ENCODE peak calls at places on chromosomes 2 and 18, in five cellular contexts. One of them, this sample, is unnamed.

GRCh38 chr18:22342625-22343024 is 75.1 kb downstream of the CTAGE1 start:
- DNase-seq in endodermal cell: no peak
- DNase-seq in fibroblast of lung: peak; percentile 97
- DNase-seq in A549: no peak
- DNase-seq in esophagus squamous epithelium: no peak
- DNase-seq in this sample: no peak

GRCh38 chr2:60948926-60949579 is 67.7 kb downstream of the REL start:
- DNase-seq in esophagus squamous epithelium: no peak
- DNase-seq in endodermal cell: no peak
- DNase-seq in fibroblast of lung: peak; percentile 76
- DNase-seq in A549: no peak
- DNase-seq in this sample: no peak

GRCh38 chr2:215787565-215788178 is 225.7 kb downstream of the MREG start:
- DNase-seq in A549: no peak
- DNase-seq in fibroblast of lung: no peak
- DNase-seq in esophagus squamous epithelium: no peak
- DNase-seq in endodermal cell: no peak
- DNase-seq in this sample: no peak

GRCh38 chr2:204116154-204116792 is 179.7 kb downstream of the ICOS start:
- DNase-seq in fibroblast of lung: no peak
- DNase-seq in A549: no peak
- DNase-seq in esophagus squamous epithelium: no peak
- DNase-seq in endodermal cell: no peak
- DNase-seq in this sample: no peak

GRCh38 chr2:133296396-133296795 is 271.9 kb downstream of the NCKAP5 start:
- DNase-seq in esophagus squamous epithelium: no peak
- DNase-seq in endodermal cell: no peak
- DNase-seq in A549: no peak
- DNase-seq in fibroblast of lung: no peak
- DNase-seq in this sample: no peak

GRCh38 chr2:56185101-56185581 is 1.4 kb downstream of the CCDC85A start:
- DNase-seq in A549: peak; percentile 33
- DNase-seq in esophagus squamous epithelium: no peak
- DNase-seq in fibroblast of lung: no peak
- DNase-seq in endodermal cell: peak; percentile 65
- DNase-seq in this sample: no peak

GRCh38 chr2:65393743-65394422 is 38.5 kb downstream of the SPRED2 start:
- DNase-seq in esophagus squamous epithelium: no peak
- DNase-seq in A549: no peak
- DNase-seq in endodermal cell: no peak
- DNase-seq in fibroblast of lung: no peak
- DNase-seq in this sample: no peak

GRCh38 chr2:52658598-52658997 is 1109.0 kb upstream of the CHAC2 start:
- DNase-seq in endodermal cell: no peak
- DNase-seq in fibroblast of lung: peak; percentile 100
- DNase-seq in A549: no peak
- DNase-seq in esophagus squamous epithelium: no peak
- DNase-seq in this sample: peak; percentile 6

GRCh38 chr18:79940126-79940813 is 11.2 kb downstream of the SLC66A2 start:
- DNase-seq in fibroblast of lung: no peak
- DNase-seq in A549: no peak
- DNase-seq in esophagus squamous epithelium: no peak
- DNase-seq in endodermal cell: peak; percentile 20
- DNase-seq in this sample: no peak

GRCh38 chr2:52144588-52144987 is 1112.7 kb upstream of the NRXN1 start:
- DNase-seq in endodermal cell: no peak
- DNase-seq in A549: no peak
- DNase-seq in esophagus squamous epithelium: no peak
- DNase-seq in fibroblast of lung: no peak
- DNase-seq in this sample: no peak

DNA sequence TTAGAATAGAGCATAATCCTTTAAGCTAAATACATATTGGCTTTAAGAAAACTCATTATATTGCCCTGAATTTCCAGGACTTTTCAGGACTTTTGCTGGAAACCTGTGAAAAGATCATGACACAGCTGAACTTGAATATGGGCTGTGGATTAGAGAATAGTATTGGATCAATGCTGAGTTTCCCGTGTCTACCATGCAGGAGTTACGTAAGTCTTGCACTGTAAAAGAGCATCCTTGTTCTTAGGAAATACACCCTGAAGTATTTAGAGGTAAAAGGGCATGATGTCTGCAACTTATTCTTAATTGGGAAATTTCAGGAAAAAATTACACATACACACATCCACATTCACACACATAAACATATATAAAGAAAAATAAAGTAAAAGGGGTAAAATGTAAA is 82.1 kb downstream of the ZFP36L2 start:
- DNase-seq in A549: no peak
- DNase-seq in esophagus squamous epithelium: no peak
- DNase-seq in fibroblast of lung: no peak
- DNase-seq in endodermal cell: no peak
- DNase-seq in this sample: no peak
- H3K4me1 ChIP-seq in A549: peaks cover 7% of the 10 kb centered on the region
- H3K4me1 ChIP-seq in esophagus squamous epithelium: peaks cover 19% of the 10 kb centered on the region
- H3K4me1 ChIP-seq in fibroblast of lung: peaks cover 12% of the 10 kb centered on the region
- H3K4me1 ChIP-seq in endodermal cell: no peaks in the 10 kb centered on the region
- H3K4me1 ChIP-seq in this sample: no peaks in the 10 kb centered on the region

DNA sequence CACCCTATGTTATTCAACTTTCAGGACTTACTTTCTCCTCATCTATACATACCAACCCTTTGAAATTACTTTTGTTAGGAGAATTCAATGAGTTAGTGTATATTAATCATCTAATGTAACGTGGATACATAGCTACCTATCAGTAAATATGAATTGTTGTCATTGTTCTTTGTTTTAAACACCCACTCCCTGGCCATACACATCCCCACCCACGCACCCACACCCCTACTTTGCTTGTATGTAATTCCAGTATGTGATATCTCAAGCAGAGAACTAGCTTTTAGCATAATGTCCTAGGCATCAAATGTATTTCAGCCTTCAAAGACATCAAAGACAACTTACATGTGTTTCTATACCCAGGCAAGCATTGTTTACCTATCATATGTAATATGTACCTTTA is 129.2 kb downstream of the MAP4K4 start:
- DNase-seq in endodermal cell: no peak
- DNase-seq in A549: no peak
- DNase-seq in fibroblast of lung: no peak
- DNase-seq in esophagus squamous epithelium: no peak
- DNase-seq in this sample: no peak
- H3K4me1 ChIP-seq in endodermal cell: no peaks in the 10 kb centered on the region
- H3K4me1 ChIP-seq in A549: peaks cover 62% of the 10 kb centered on the region
- H3K4me1 ChIP-seq in fibroblast of lung: peaks cover 36% of the 10 kb centered on the region
- H3K4me1 ChIP-seq in esophagus squamous epithelium: peaks cover 25% of the 10 kb centered on the region
- H3K4me1 ChIP-seq in this sample: peaks cover 14% of the 10 kb centered on the region

DNA sequence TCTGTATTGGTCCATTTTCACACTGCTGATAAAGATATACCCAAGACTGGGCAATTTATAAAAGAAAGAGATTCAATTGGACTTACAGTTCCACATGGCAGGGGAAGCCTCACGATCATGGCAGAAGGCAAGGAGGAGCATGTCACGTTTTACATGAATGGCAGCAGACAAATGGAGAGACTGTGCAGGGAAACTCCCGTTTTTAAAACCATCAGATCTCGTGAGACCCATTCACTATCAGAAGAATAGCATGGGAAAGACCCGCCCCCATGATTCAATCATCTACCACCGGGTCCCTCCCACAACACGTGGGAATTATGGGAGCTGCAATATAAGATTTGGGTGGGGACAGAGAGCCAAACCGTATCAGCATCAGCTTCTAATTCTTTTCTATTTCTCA is 217.0 kb downstream of the ANAPC1 start:
- DNase-seq in endodermal cell: no peak
- DNase-seq in A549: no peak
- DNase-seq in esophagus squamous epithelium: no peak
- DNase-seq in fibroblast of lung: no peak
- DNase-seq in this sample: no peak
- H3K4me1 ChIP-seq in endodermal cell: peaks cover 11% of the 10 kb centered on the region
- H3K4me1 ChIP-seq in A549: peaks cover 10% of the 10 kb centered on the region
- H3K4me1 ChIP-seq in esophagus squamous epithelium: peaks cover 14% of the 10 kb centered on the region
- H3K4me1 ChIP-seq in fibroblast of lung: peaks cover 15% of the 10 kb centered on the region
- H3K4me1 ChIP-seq in this sample: no peaks in the 10 kb centered on the region

DNA sequence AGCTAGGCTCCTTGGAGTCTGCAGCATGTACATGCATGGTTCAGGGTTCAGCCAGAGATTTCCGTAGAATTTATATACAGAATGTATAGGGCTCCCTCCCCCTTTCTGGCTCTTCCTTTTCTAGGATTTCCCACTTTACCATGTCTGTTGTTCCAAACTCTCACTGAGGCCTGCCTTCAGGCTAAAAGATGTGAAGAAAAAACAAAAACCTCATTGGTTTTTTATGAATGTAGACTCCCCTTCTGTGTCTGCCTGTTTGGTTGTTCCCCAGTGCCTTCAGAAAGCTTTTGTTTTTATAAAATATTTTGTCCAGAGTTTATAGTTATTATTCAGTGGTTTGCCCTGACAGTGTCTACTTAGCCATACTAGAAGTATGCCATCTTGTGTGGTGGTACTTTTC is 3.6 kb downstream of the NDUFV2 start:
- DNase-seq in fibroblast of lung: no peak
- DNase-seq in endodermal cell: no peak
- DNase-seq in esophagus squamous epithelium: no peak
- DNase-seq in A549: no peak
- DNase-seq in this sample: no peak
- H3K4me1 ChIP-seq in fibroblast of lung: peaks cover 13% of the 10 kb centered on the region
- H3K4me1 ChIP-seq in endodermal cell: no peaks in the 10 kb centered on the region
- H3K4me1 ChIP-seq in esophagus squamous epithelium: peaks cover 66% of the 10 kb centered on the region
- H3K4me1 ChIP-seq in A549: peaks cover 52% of the 10 kb centered on the region
- H3K4me1 ChIP-seq in this sample: no peaks in the 10 kb centered on the region

GRCh38 chr18:57435851-57436192 is 648 bp downstream of the ONECUT2 start:
- DNase-seq in esophagus squamous epithelium: no peak
- DNase-seq in fibroblast of lung: no peak
- DNase-seq in A549: no peak
- DNase-seq in endodermal cell: no peak
- DNase-seq in this sample: no peak
- H3K4me1 ChIP-seq in esophagus squamous epithelium: peaks cover 25% of the 10 kb centered on the region
- H3K4me1 ChIP-seq in fibroblast of lung: peaks cover 5% of the 10 kb centered on the region
- H3K4me1 ChIP-seq in A549: peaks cover 8% of the 10 kb centered on the region
- H3K4me1 ChIP-seq in endodermal cell: peaks cover 4% of the 10 kb centered on the region
- H3K4me1 ChIP-seq in this sample: no peaks in the 10 kb centered on the region

GRCh38 chr2:151671198-151671597 is 63.1 kb downstream of the NEB start:
- DNase-seq in fibroblast of lung: no peak
- DNase-seq in endodermal cell: no peak
- DNase-seq in esophagus squamous epithelium: no peak
- DNase-seq in A549: no peak
- DNase-seq in this sample: no peak
- H3K4me1 ChIP-seq in fibroblast of lung: no peaks in the 10 kb centered on the region
- H3K4me1 ChIP-seq in endodermal cell: peaks cover 5% of the 10 kb centered on the region
- H3K4me1 ChIP-seq in esophagus squamous epithelium: no peaks in the 10 kb centered on the region
- H3K4me1 ChIP-seq in A549: no peaks in the 10 kb centered on the region
- H3K4me1 ChIP-seq in this sample: no peaks in the 10 kb centered on the region

DNA sequence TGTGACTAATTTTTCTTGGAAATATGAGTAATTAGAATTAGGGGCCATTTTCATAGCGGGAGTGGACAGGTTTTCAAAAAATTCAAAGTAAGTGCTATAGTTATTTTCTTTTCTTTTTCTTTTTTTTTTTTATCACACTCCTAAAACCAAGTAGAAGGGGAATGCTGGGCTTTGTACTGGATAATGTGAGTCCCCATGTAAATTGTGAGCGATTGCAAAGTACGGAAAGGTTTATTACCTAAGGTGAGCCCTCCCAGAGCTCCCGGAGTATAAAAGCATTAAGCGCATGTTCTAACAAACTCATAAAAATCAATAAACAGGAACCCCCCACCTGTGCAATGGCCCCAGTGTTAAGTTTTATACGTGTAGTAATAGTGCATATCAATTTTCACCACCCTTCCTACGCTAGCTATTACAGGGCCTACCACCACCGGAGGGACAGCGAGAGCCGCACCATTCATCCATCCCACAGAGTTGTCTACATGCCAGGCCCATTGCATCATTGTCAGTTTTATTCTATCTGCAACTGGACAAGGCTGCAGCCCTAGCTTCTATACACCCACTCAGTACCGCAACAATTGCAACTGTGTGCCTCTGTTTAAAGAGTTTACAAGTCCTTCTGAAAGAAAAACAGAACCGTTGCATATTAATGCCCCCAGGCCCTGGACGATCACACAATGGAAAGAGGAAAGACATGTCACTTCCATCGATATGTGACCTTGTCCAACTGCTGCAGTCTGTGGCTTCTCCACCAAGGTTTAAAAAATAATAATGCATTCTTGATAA is 58.7 kb downstream of the ZEB2 start:
- DNase-seq in A549: no peak
- DNase-seq in fibroblast of lung: peak; percentile 95
- DNase-seq in esophagus squamous epithelium: no peak
- DNase-seq in endodermal cell: no peak
- DNase-seq in this sample: no peak
- H3K4me1 ChIP-seq in A549: peaks cover 12% of the 10 kb centered on the region
- H3K4me1 ChIP-seq in fibroblast of lung: peaks cover 22% of the 10 kb centered on the region
- H3K4me1 ChIP-seq in esophagus squamous epithelium: peaks cover 21% of the 10 kb centered on the region
- H3K4me1 ChIP-seq in endodermal cell: no peaks in the 10 kb centered on the region
- H3K4me1 ChIP-seq in this sample: peaks cover 11% of the 10 kb centered on the region

GRCh38 chr2:130391872-130392670 is 36.2 kb downstream of the PTPN18 start:
- DNase-seq in endodermal cell: peak; percentile 48
- DNase-seq in A549: no peak
- DNase-seq in esophagus squamous epithelium: no peak
- DNase-seq in fibroblast of lung: peak; percentile 25
- DNase-seq in this sample: peak; percentile 58
- H3K4me1 ChIP-seq in endodermal cell: no peaks in the 10 kb centered on the region
- H3K4me1 ChIP-seq in A549: peaks cover 16% of the 10 kb centered on the region
- H3K4me1 ChIP-seq in esophagus squamous epithelium: peaks cover 11% of the 10 kb centered on the region
- H3K4me1 ChIP-seq in fibroblast of lung: peaks cover 6% of the 10 kb centered on the region
- H3K4me1 ChIP-seq in this sample: no peaks in the 10 kb centered on the region

DNA sequence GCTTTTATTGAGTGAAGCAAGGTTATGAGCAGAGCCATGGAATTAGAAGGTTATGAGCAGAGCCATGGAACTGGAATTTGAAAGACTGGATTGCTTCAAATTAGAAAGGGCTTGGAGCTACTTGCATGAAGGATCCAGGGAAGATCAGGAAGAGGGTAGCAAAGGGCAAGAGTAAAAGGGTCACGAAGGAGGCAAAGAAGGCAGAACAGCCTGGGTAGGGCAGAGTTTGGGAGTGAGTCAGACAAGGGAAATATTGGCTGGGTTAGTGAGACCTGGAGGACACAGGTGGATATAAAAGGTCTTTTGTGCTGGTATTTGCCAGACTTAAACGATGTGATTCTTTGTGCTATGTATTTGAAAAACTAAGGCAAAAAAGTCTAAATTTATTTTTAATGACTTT is 65.0 kb downstream of the SEMA4F start:
- DNase-seq in endodermal cell: no peak
- DNase-seq in esophagus squamous epithelium: no peak
- DNase-seq in fibroblast of lung: no peak
- DNase-seq in A549: no peak
- DNase-seq in this sample: no peak
- H3K4me1 ChIP-seq in endodermal cell: no peaks in the 10 kb centered on the region
- H3K4me1 ChIP-seq in esophagus squamous epithelium: peaks cover 3% of the 10 kb centered on the region
- H3K4me1 ChIP-seq in fibroblast of lung: peaks cover 2% of the 10 kb centered on the region
- H3K4me1 ChIP-seq in A549: no peaks in the 10 kb centered on the region
- H3K4me1 ChIP-seq in this sample: peaks cover 3% of the 10 kb centered on the region

GRCh38 chr2:233209117-233209977 is 42.1 kb upstream of the ATG16L1 start:
- DNase-seq in fibroblast of lung: peak; percentile 85
- DNase-seq in A549: peak; percentile 34
- DNase-seq in esophagus squamous epithelium: no peak
- DNase-seq in endodermal cell: peak; percentile 89
- DNase-seq in this sample: peak; percentile 54
- H3K4me1 ChIP-seq in fibroblast of lung: peaks cover 3% of the 10 kb centered on the region
- H3K4me1 ChIP-seq in A549: peaks cover 19% of the 10 kb centered on the region
- H3K4me1 ChIP-seq in esophagus squamous epithelium: peaks cover 12% of the 10 kb centered on the region
- H3K4me1 ChIP-seq in endodermal cell: peaks cover 4% of the 10 kb centered on the region
- H3K4me1 ChIP-seq in this sample: peaks cover 32% of the 10 kb centered on the region